ENCODE peak calls at places on chromosomes 12 and 14, in six cellular contexts. W is A549; Q is PC-3; M is CD4-positive, CD25-positive, alpha-beta regulatory T cell; P is left ventricle myocardium inferior; E is H1. C is an unnamed sample.

GRCh38 chr12:3988519-3989217 is 115.5 kb upstream of the PARP11 start:
- DNase-seq in M (peak; percentile 42), P (no peak), W (no peak), E (no peak), Q (no peak), C (no peak)

GRCh38 chr14:99586054-99586760 is 17.8 kb downstream of the CCDC85C start:
- DNase-seq in M (no peak), W (no peak), E (no peak), P (no peak), Q (no peak), C (no peak)

GRCh38 chr12:87300-87699 is 20.7 kb downstream of the IQSEC3 start:
- DNase-seq in P (no peak), E (no peak), W (no peak), M (no peak), Q (no peak), C (no peak)

GRCh38 chr12:51322452-51322851 is 1.5 kb downstream of the BIN2 start:
- DNase-seq in P (no peak), M (no peak), E (no peak), W (no peak), Q (no peak), C (no peak)

GRCh38 chr12:74449872-74450271 is 87.8 kb upstream of the ATXN7L3B start:
- DNase-seq in M (no peak), W (no peak), E (no peak), P (no peak), Q (peak; percentile 60), C (no peak)

GRCh38 chr14:104105822-104106470 is 20.4 kb downstream of the ASPG start:
- DNase-seq in W (no peak), Q (no peak), E (no peak), P (peak; percentile 8), M (no peak), C (no peak)

GRCh38 chr12:27549801-27550652 is 26.0 kb downstream of the PPFIBP1 start:
- DNase-seq in M (no peak), E (no peak), Q (peak; percentile 99), P (peak; percentile 83), W (peak; percentile 95), C (no peak)

GRCh38 chr12:95417372-95417771 is 56.6 kb upstream of the METAP2 start:
- DNase-seq in M (no peak), W (no peak), E (no peak), P (no peak), Q (no peak), C (no peak)

GRCh38 chr12:110266980-110267620 is 13.9 kb upstream of the ATP2A2 start:
- DNase-seq in E (no peak), Q (peak; percentile 77), P (no peak), W (peak; percentile 83), M (no peak), C (no peak)

GRCh38 chr12:132178314-132178713 is 34.1 kb downstream of the NOC4L start:
- DNase-seq in W (no peak), P (no peak), E (no peak), M (no peak), Q (no peak), C (no peak)

GRCh38 chr14:91075553-91075952 is 15.1 kb upstream of the RPS6KA5 start:
- DNase-seq in P (no peak), E (no peak), M (no peak), W (no peak), Q (no peak), C (no peak)

GRCh38 chr12:102769323-102769916 is 147.6 kb downstream of the PAH start:
- DNase-seq in E (peak; percentile 10), P (peak; percentile 23), W (peak; percentile 71), Q (peak; percentile 62), M (peak; percentile 4), C (no peak)

GRCh38 chr12:6278439-6279255 is 31.8 kb upstream of the PLEKHG6 start:
- DNase-seq in E (peak; percentile 39), M (peak; percentile 81), W (peak; percentile 88), Q (peak; percentile 88), P (peak; percentile 83), C (peak; percentile 73)

GRCh38 chr12:50195832-50196231 is 28.7 kb upstream of the CERS5 start:
- DNase-seq in W (no peak), P (no peak), M (no peak), E (no peak), Q (peak; percentile 49), C (no peak)

GRCh38 chr12:96219700-96220206 is 25.6 kb downstream of the ELK3 start:
- DNase-seq in Q (peak; percentile 99), W (peak; percentile 98), P (no peak), M (no peak), E (peak; percentile 53), C (no peak)

GRCh38 chr12:32365473-32366064 is 33.8 kb upstream of the FGD4 start:
- DNase-seq in M (peak; percentile 40), E (peak; percentile 29), W (peak; percentile 81), P (peak; percentile 23), Q (peak; percentile 72), C (no peak)

GRCh38 chr14:76997257-76997970 is 31.1 kb downstream of the IRF2BPL start:
- DNase-seq in P (no peak), M (no peak), E (no peak), Q (peak; percentile 43), W (no peak), C (no peak)

GRCh38 chr12:63802012-63802608 is 22.4 kb downstream of the RXYLT1 start:
- DNase-seq in M (peak; percentile 34), E (no peak), P (no peak), Q (peak; percentile 62), W (peak; percentile 53), C (no peak)

GRCh38 chr14:35470775-35471174 is 63.2 kb upstream of the INSM2 start:
- DNase-seq in P (no peak), M (no peak), W (no peak), Q (peak; percentile 49), E (no peak), C (no peak)

GRCh38 chr12:50240792-50241114 is 42.6 kb downstream of the LIMA1 start:
- DNase-seq in M (no peak), W (no peak), E (no peak), Q (no peak), P (no peak), C (no peak)

GRCh38 chr12:58850826-58851225 is 69.5 kb downstream of the LRIG3 start:
- DNase-seq in E (no peak), W (no peak), P (no peak), Q (no peak), M (no peak), C (no peak)

GRCh38 chr12:130339946-130340345 is 2.3 kb downstream of the PIWIL1 start:
- DNase-seq in W (peak; percentile 24), M (no peak), E (no peak), P (no peak), Q (peak; percentile 4), C (no peak)

GRCh38 chr14:32400480-32400879 is 71.4 kb downstream of the AKAP6 start:
- DNase-seq in P (no peak), Q (peak; percentile 61), M (no peak), W (no peak), E (no peak), C (no peak)

GRCh38 chr14:61525293-61526011 is 169.9 kb upstream of the HIF1A start:
- DNase-seq in W (peak; percentile 88), M (no peak), E (no peak), P (peak; percentile 65), Q (peak; percentile 100), C (peak; percentile 42)

GRCh38 chr12:16499617-16500016 is 106.3 kb downstream of the LMO3 start:
- DNase-seq in E (no peak), Q (no peak), W (no peak), M (no peak), P (no peak), C (no peak)

GRCh38 chr12:89225808-89226368 is 126.4 kb downstream of the DUSP6 start:
- DNase-seq in E (no peak), W (peak; percentile 32), M (no peak), Q (peak; percentile 99), P (no peak), C (no peak)

GRCh38 chr14:75373133-75373532 is 54.7 kb upstream of the JDP2 start:
- DNase-seq in E (no peak), P (no peak), M (no peak), W (no peak), Q (no peak), C (no peak)

DNA sequence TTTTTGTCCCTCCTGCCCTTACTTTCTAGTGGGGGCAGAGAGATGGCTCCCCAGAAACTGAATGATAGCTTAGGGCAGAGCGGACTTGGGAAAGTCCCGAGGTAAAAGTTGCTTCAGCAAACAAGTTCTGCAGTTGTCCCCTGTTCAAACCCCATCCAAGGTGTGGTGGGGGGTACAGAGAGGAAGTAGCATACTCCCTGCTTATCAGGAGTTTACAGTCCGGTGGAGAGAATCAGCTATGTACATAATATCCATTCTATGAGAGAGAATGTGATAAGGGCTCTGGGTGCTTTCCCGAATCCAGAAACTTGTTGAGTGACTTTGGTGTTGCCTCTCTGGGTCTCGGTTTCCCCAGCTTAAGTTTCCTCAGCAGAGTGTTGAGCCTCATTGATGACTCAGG is 40.4 kb upstream of the VRK1 start:
- DNase-seq in E (no peak), Q (no peak), P (no peak), M (no peak), W (no peak), C (no peak)
- H3K27ac ChIP-seq in E (no peak overlapping the region), Q (no peak overlapping the region), P (no peak overlapping the region), M (no peak overlapping the region), W (no peak overlapping the region), C (no peak overlapping the region)

DNA sequence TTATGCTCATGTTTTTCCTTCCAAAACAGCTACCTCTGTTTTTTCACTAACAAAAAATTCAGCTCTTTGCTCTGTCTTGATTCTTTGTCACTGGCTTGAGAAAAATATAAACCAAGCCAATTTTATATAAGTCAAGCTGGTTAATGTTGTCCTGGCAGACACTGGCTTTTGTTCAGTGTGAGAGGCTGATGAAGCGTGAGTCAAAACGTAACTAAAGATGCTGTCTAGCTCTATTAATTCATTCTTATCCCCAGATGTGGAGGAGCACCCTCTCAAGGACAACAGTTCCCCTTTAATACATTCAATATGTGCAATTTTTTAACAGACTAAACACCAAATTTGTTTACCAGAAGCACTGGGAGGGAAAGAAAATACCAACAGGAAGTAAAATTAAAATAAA is 15.8 kb downstream of the TSPAN8 start:
- DNase-seq in Q (no peak), M (no peak), W (no peak), P (no peak), E (no peak), C (no peak)
- H3K27ac ChIP-seq in Q (no peak overlapping the region), M (no peak overlapping the region), W (no peak overlapping the region), P (peak overlapping the region; percentile 16), E (no peak overlapping the region), C (no peak overlapping the region)

DNA sequence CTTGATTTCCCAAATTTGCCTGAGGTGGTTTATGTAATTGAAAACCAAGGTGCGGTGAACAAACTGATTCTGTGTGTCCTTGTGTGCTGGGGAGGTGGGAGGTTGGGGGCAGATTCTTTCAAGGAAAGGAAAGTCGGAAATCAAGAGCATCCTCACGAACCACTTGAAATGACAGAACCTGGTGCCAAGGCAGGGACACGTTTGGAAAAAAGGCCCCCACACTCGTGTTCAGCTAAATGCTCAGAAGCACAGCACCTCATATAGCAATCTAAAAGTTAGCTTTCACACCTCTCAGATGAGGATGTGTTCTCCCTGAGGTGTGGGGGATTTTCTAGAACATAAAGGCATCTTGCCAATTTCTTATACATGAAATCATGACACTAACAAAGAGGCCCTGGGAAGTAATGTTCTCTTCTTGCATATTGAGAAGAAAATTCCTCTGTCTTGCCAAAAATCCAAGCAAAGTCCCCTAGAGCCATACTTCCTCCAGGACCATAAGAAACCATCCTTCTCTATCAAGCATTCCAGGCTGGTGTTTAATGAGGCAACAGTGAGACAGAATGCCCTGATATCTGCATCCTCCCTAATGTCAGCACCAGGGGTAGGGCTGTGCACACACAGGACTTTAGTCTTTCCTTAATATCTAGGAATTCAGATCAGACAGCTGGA is 119.7 kb downstream of the PLXNC1 start:
- DNase-seq in E (no peak), W (no peak), P (no peak), M (no peak), Q (no peak), C (no peak)
- H3K27ac ChIP-seq in E (no peak overlapping the region), W (no peak overlapping the region), P (peak overlapping the region; percentile 70), M (no peak overlapping the region), Q (no peak overlapping the region), C (no peak overlapping the region)

GRCh38 chr14:26855051-26855753 is 257.4 kb upstream of the NOVA1 start:
- DNase-seq in P (no peak), W (no peak), Q (peak; percentile 57), E (no peak), M (no peak), C (no peak)
- H3K27ac ChIP-seq in P (peak overlapping the region; percentile 63), W (no peak overlapping the region), Q (no peak overlapping the region), E (no peak overlapping the region), M (no peak overlapping the region), C (no peak overlapping the region)